ENCODE peak calls at places on chromosomes 5 and 9, in four cellular contexts. One of them, this sample, is unnamed.

GRCh38 chr9:119251951-119252350 is 117.3 kb downstream of the BRINP1 start:
- DNase-seq in HepG2: no peak
- DNase-seq in H1: no peak
- DNase-seq in K562: no peak
- DNase-seq in this sample: no peak

GRCh38 chr9:133603165-133603927 is 5.8 kb downstream of the FAM163B start:
- DNase-seq in K562: no peak
- DNase-seq in H1: no peak
- DNase-seq in HepG2: no peak
- DNase-seq in this sample: no peak

GRCh38 chr5:156621719-156622118 is 228.4 kb upstream of the PPP1R2B start:
- DNase-seq in K562: no peak
- DNase-seq in HepG2: no peak
- DNase-seq in H1: no peak
- DNase-seq in this sample: no peak

GRCh38 chr5:11385901-11386293 is 518.3 kb downstream of the CTNND2 start:
- DNase-seq in H1: peak
- DNase-seq in HepG2: no peak
- DNase-seq in K562: no peak
- DNase-seq in this sample: no peak

GRCh38 chr5:2685651-2686050 is 65.8 kb downstream of the IRX2 start:
- DNase-seq in K562: no peak
- DNase-seq in H1: no peak
- DNase-seq in HepG2: no peak
- DNase-seq in this sample: no peak

GRCh38 chr9:8845376-8845775 is 1045.8 kb upstream of the DMAC1 start:
- DNase-seq in H1: no peak
- DNase-seq in HepG2: no peak
- DNase-seq in K562: no peak
- DNase-seq in this sample: peak

GRCh38 chr9:79617395-79617794 is 45.6 kb downstream of the TLE4 start:
- DNase-seq in H1: no peak
- DNase-seq in K562: no peak
- DNase-seq in HepG2: no peak
- DNase-seq in this sample: no peak

GRCh38 chr9:138080979-138081378 is 203.4 kb downstream of the CACNA1B start:
- DNase-seq in K562: no peak
- DNase-seq in HepG2: no peak
- DNase-seq in H1: no peak
- DNase-seq in this sample: peak

GRCh38 chr5:152285764-152286163 is 119.3 kb downstream of the NMUR2 start:
- DNase-seq in H1: no peak
- DNase-seq in HepG2: no peak
- DNase-seq in K562: no peak
- DNase-seq in this sample: no peak

GRCh38 chr9:123640792-123641222 is 284.8 kb downstream of the CRB2 start:
- DNase-seq in H1: no peak
- DNase-seq in HepG2: no peak
- DNase-seq in K562: no peak
- DNase-seq in this sample: no peak

GRCh38 chr5:134614461-134615085 is 18.1 kb downstream of the SAR1B start:
- DNase-seq in H1: no peak
- DNase-seq in K562: no peak
- DNase-seq in HepG2: no peak
- DNase-seq in this sample: no peak
- TF ChIP-seq TAF1 in H1: no peak
- TF ChIP-seq TAF1 in K562: no peak
- TF ChIP-seq TAF1 in HepG2: no peak
- TF ChIP-seq TAF1 in this sample: no peak

GRCh38 chr9:93060746-93061259 is 2.3 kb downstream of the SUSD3 start:
- DNase-seq in H1: no peak
- DNase-seq in K562: peak
- DNase-seq in HepG2: no peak
- DNase-seq in this sample: no peak

GRCh38 chr9:93062364-93062763 is 3.9 kb downstream of the SUSD3 start:
- DNase-seq in K562: no peak
- DNase-seq in HepG2: no peak
- DNase-seq in H1: no peak
- DNase-seq in this sample: no peak

GRCh38 chr9:93061260-93061751 is 2.8 kb downstream of the SUSD3 start:
- DNase-seq in HepG2: no peak
- DNase-seq in K562: no peak
- DNase-seq in H1: no peak
- DNase-seq in this sample: no peak

GRCh38 chr9:93059960-93060591 is 1.6 kb downstream of the SUSD3 start:
- DNase-seq in K562: no peak
- DNase-seq in H1: no peak
- DNase-seq in HepG2: no peak
- DNase-seq in this sample: no peak

GRCh38 chr9:93061791-93062299 is 3.3 kb downstream of the SUSD3 start:
- DNase-seq in HepG2: peak
- DNase-seq in H1: no peak
- DNase-seq in K562: no peak
- DNase-seq in this sample: no peak
- TF ChIP-seq RAD21 in HepG2: no peak
- TF ChIP-seq RAD21 in H1: peak
- TF ChIP-seq RAD21 in K562: no peak
- TF ChIP-seq RAD21 in this sample: no peak

GRCh38 chr9:14278291-14278721 is 35.6 kb downstream of the NFIB start:
- DNase-seq in K562: no peak
- DNase-seq in H1: no peak
- DNase-seq in HepG2: peak
- DNase-seq in this sample: no peak

GRCh38 chr9:14275331-14275730 is 38.6 kb downstream of the NFIB start:
- DNase-seq in K562: no peak
- DNase-seq in H1: no peak
- DNase-seq in HepG2: no peak
- DNase-seq in this sample: no peak

GRCh38 chr9:14277761-14278160 is 36.2 kb downstream of the NFIB start:
- DNase-seq in K562: no peak
- DNase-seq in HepG2: no peak
- DNase-seq in H1: no peak
- DNase-seq in this sample: no peak

GRCh38 chr9:14279671-14280070 is 34.3 kb downstream of the NFIB start:
- DNase-seq in H1: no peak
- DNase-seq in K562: no peak
- DNase-seq in HepG2: no peak
- DNase-seq in this sample: no peak

DNA sequence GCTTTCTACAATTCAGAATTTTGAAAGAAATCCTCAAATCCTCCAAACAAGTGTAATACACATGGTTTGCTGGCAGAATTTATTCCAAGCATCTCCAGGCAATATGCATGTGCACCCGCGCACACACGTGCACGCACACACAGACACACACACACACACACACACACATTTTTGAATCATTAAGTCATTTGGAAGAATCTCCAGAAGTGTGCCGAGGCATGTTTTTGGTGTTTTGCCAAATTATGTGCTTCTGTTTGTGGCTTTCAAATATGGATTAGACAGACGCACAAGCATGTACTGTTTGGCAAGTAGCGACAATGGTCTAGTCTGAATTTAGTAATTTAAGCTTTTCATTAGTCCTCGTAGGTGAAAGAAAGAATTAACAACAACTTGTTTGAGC is 36.7 kb downstream of the NFIB start:
- DNase-seq in H1: no peak
- DNase-seq in HepG2: no peak
- DNase-seq in K562: no peak
- DNase-seq in this sample: no peak
- TF ChIP-seq MAX in H1: no peak
- TF ChIP-seq MAX in HepG2: no peak
- TF ChIP-seq MAX in K562: no peak
- TF ChIP-seq MAX in this sample: peak

GRCh38 chr5:68068204-68068603 is 147.4 kb upstream of the PIK3R1 start:
- DNase-seq in H1: no peak
- DNase-seq in K562: no peak
- DNase-seq in HepG2: no peak
- DNase-seq in this sample: no peak

GRCh38 chr5:68067353-68067752 is 148.2 kb upstream of the PIK3R1 start:
- DNase-seq in K562: no peak
- DNase-seq in HepG2: no peak
- DNase-seq in H1: no peak
- DNase-seq in this sample: no peak

GRCh38 chr5:68071731-68072130 is 143.8 kb upstream of the PIK3R1 start:
- DNase-seq in H1: no peak
- DNase-seq in HepG2: no peak
- DNase-seq in K562: no peak
- DNase-seq in this sample: no peak

GRCh38 chr5:68071243-68071642 is 144.3 kb upstream of the PIK3R1 start:
- DNase-seq in HepG2: no peak
- DNase-seq in H1: no peak
- DNase-seq in K562: no peak
- DNase-seq in this sample: no peak

GRCh38 chr5:68070641-68071191 is 144.8 kb upstream of the PIK3R1 start:
- DNase-seq in H1: no peak
- DNase-seq in HepG2: no peak
- DNase-seq in K562: no peak
- DNase-seq in this sample: no peak
- TF ChIP-seq TAF1 in H1: no peak
- TF ChIP-seq TAF1 in HepG2: no peak
- TF ChIP-seq TAF1 in K562: no peak
- TF ChIP-seq TAF1 in this sample: no peak

GRCh38 chr9:5384436-5384835 is 44.8 kb upstream of the RLN1 start:
- DNase-seq in H1: no peak
- DNase-seq in K562: no peak
- DNase-seq in HepG2: no peak
- DNase-seq in this sample: no peak
- TF ChIP-seq RAD21 in H1: no peak
- TF ChIP-seq RAD21 in K562: no peak
- TF ChIP-seq RAD21 in HepG2: no peak
- TF ChIP-seq RAD21 in this sample: no peak

DNA sequence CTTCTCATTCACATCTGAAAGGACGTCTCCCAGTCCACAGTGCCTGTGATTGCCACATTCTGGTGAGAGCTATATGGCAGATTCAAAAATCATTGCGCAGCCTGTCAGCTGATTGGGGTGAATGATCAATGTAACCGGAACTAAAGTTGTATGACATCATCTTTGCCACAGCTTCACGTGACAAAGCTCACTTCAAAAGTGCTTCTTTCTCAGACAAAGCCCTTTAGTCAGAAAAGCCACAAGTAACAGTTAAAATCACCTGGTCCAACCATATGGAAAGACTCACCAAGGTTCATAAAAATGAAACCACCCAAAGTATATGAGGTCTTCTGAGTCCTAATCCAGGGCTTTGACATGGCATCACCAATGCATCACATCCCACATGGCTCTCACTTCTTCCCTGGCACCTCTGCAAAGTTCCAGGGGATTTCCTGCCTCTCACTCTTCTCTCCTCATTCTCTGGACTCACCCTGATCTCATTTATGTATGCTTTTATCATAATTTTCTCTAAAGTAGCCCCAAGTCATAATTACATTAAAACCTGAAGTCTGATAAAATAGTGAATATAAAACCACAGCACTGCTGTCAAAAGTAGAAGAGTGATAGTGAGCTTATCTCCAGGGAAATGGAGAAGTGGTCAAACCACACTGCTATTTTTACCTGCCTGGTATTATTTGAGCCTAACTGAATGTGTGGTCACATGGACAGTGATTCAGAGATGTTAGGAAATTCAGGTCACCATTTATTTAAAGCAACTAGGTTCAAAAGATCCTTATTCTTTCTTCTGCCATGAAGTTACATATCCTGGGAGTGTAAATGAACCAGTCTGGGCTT is 193.1 kb upstream of the PTGER4 start:
- DNase-seq in H1: no peak
- DNase-seq in HepG2: no peak
- DNase-seq in K562: no peak
- DNase-seq in this sample: no peak
- TF ChIP-seq MAX in H1: no peak
- TF ChIP-seq MAX in HepG2: no peak
- TF ChIP-seq MAX in K562: no peak
- TF ChIP-seq MAX in this sample: no peak

DNA sequence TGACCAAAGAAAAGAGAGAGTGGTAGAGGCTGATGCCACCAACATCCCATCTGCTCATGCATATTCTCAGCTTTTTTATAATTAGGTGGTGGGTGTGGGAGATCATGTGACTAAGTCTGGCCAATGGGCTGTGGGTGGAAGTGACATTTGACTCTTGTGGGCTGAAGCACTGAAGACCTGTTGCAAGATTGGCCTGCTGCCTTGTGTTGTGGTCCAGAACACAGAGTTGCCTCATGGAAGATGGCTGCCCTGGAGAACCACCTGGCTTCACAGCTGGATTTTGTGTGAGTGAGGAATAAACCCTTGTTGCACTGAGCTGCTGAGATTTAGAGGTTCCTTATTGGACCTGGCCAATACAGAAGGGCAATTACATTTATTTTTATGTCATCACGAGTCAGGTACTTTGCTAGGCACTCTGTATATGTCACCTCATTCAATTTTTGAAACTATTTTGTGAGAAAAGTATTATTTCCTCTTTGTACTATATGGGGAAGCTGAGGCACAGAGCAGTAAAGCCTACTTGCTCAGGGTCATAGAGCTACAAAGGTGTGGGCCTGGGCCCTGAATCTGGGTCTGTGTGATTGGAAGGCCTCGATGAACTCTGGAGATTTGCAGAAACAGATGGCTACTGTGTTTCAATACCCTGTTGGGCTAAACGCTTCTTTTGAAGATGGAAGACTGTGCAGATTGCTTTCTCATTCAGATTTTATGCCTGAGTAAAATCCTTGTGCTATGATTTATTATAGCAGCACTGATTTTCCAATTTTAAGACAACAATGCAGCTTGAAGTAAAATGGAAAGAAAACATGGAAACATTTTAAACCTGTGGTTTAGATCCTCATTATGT is 71.2 kb upstream of the TBC1D2 start:
- DNase-seq in K562: peak
- DNase-seq in HepG2: no peak
- DNase-seq in H1: no peak
- DNase-seq in this sample: no peak
- TF ChIP-seq TAF1 in K562: no peak
- TF ChIP-seq TAF1 in HepG2: no peak
- TF ChIP-seq TAF1 in H1: no peak
- TF ChIP-seq TAF1 in this sample: no peak

GRCh38 chr9:134737842-134738580 is 96.4 kb downstream of the COL5A1 start:
- DNase-seq in H1: no peak
- DNase-seq in K562: no peak
- DNase-seq in HepG2: no peak
- DNase-seq in this sample: no peak

GRCh38 chr9:134736791-134737489 is 95.3 kb downstream of the COL5A1 start:
- DNase-seq in K562: no peak
- DNase-seq in H1: no peak
- DNase-seq in HepG2: no peak
- DNase-seq in this sample: no peak

GRCh38 chr9:134740071-134740470 is 98.5 kb downstream of the COL5A1 start:
- DNase-seq in K562: no peak
- DNase-seq in H1: no peak
- DNase-seq in HepG2: no peak
- DNase-seq in this sample: no peak

GRCh38 chr9:134739660-134739968 is 98.0 kb downstream of the COL5A1 start:
- DNase-seq in HepG2: no peak
- DNase-seq in K562: no peak
- DNase-seq in H1: no peak
- DNase-seq in this sample: no peak

GRCh38 chr9:134738869-134739659 is 97.5 kb downstream of the COL5A1 start:
- DNase-seq in H1: peak
- DNase-seq in HepG2: peak
- DNase-seq in K562: peak
- DNase-seq in this sample: peak
- TF ChIP-seq RAD21 in H1: peak
- TF ChIP-seq RAD21 in HepG2: peak
- TF ChIP-seq RAD21 in K562: peak
- TF ChIP-seq RAD21 in this sample: peak